ENCODE peak calls at places on chromosomes 11 and 22, in eight cellular contexts. K is stimulated activated CD8-positive, alpha-beta memory T cell treated with anti-CD3 and anti-CD28 coated beads, Interleukin-4, amount 100 ng/mL, for 24 hours; B is anterior cingulate cortex; S is iPS DF 19.7; U is fibroblast of lung; W is CD4-positive, alpha-beta T cell; T is NCI-H2029 treated with DMSO at 0.1 percent for 48 hours; F is Kasumi-1. J is an unnamed sample.

GRCh38 chr11:40134820-40135219 is 1324.6 kb downstream of the LRRC4C start:
- DNase-seq in F (no peak), S (no peak), B (no peak), W (no peak), U (peak), K (no peak), T (no peak), J (no peak)

GRCh38 chr22:50612168-50612714 is 11.6 kb downstream of the MAPK8IP2 start:
- DNase-seq in S (no peak), F (no peak), K (no peak), U (no peak), W (no peak), B (no peak), T (no peak), J (no peak)

GRCh38 chr11:613369-613968 is 2.3 kb downstream of the IRF7 start:
- DNase-seq in K (peak), S (no peak), F (peak), U (peak), T (no peak), B (no peak), W (peak), J (no peak)

GRCh38 chr11:41146326-41146725 is 313.1 kb downstream of the LRRC4C start:
- DNase-seq in W (no peak), S (no peak), U (no peak), F (no peak), K (no peak), T (no peak), B (no peak), J (no peak)

GRCh38 chr11:104095791-104096190 is 59.4 kb downstream of the DDI1 start:
- DNase-seq in F (no peak), B (no peak), W (no peak), U (no peak), S (no peak), T (no peak), K (no peak), J (no peak)

GRCh38 chr11:4932751-4933150 is 8.6 kb upstream of the OR51G1 start:
- DNase-seq in T (peak), F (no peak), B (no peak), W (no peak), U (no peak), K (no peak), S (no peak), J (no peak)

GRCh38 chr11:65445101-65445603 is 22.6 kb downstream of the NEAT1 start:
- DNase-seq in W (no peak), F (no peak), B (no peak), S (no peak), K (no peak), T (no peak), U (peak), J (no peak)

GRCh38 chr11:72015511-72016061 is 16.9 kb downstream of the IL18BP start:
- DNase-seq in F (peak), K (no peak), B (no peak), U (peak), W (no peak), S (no peak), T (no peak), J (peak)

GRCh38 chr11:72069787-72070251 is 10.5 kb downstream of the NUMA1 start:
- DNase-seq in T (peak), B (no peak), W (no peak), S (no peak), U (peak), K (no peak), F (no peak), J (no peak)

GRCh38 chr11:65356394-65356972 is 1.9 kb downstream of the TIGD3 start:
- DNase-seq in T (no peak), W (no peak), S (no peak), U (no peak), B (no peak), F (no peak), K (no peak), J (no peak)

GRCh38 chr22:43398246-43398645 is 13.6 kb upstream of the MPPED1 start:
- DNase-seq in W (no peak), S (no peak), B (no peak), K (no peak), F (no peak), U (no peak), T (no peak), J (no peak)

GRCh38 chr22:42862045-42862734 is 5.1 kb upstream of the ARFGAP3 start:
- DNase-seq in U (peak), W (no peak), F (no peak), B (no peak), S (no peak), T (no peak), K (no peak), J (no peak)

GRCh38 chr11:27427183-27427980 is 45.2 kb downstream of the LGR4 start:
- DNase-seq in U (peak), S (no peak), B (no peak), F (no peak), K (no peak), W (no peak), T (no peak), J (no peak)

GRCh38 chr22:47111626-47112373 is 349.4 kb downstream of the TBC1D22A start:
- DNase-seq in S (no peak), B (no peak), K (no peak), W (no peak), F (no peak), T (no peak), U (no peak), J (no peak)

GRCh38 chr22:44972363-44973083 is 37.3 kb downstream of the PHF21B start:
- DNase-seq in F (peak), T (peak), B (peak), K (no peak), W (no peak), S (no peak), U (peak), J (no peak)

GRCh38 chr11:75811485-75811884 is 3.5 kb upstream of the UVRAG start:
- DNase-seq in B (no peak), S (no peak), K (no peak), T (no peak), F (no peak), W (no peak), U (no peak), J (no peak)

GRCh38 chr11:104028476-104028875 is 8.0 kb upstream of the DDI1 start:
- DNase-seq in U (peak), T (no peak), B (no peak), F (no peak), K (no peak), W (no peak), S (no peak), J (no peak)

GRCh38 chr22:30010789-30011405 is 69.4 kb upstream of the HORMAD2 start:
- DNase-seq in W (no peak), K (no peak), F (no peak), U (no peak), T (no peak), B (no peak), S (no peak), J (no peak)

GRCh38 chr11:24516658-24517057 is 19.8 kb downstream of the LUZP2 start:
- DNase-seq in S (no peak), W (no peak), F (no peak), U (no peak), K (no peak), T (no peak), B (no peak), J (no peak)

GRCh38 chr11:3824714-3825472 is 15.9 kb downstream of the RHOG start:
- DNase-seq in U (peak), F (peak), W (peak), K (peak), B (no peak), S (peak), T (no peak), J (peak)

GRCh38 chr22:18998998-18999397 is 62.9 kb upstream of the PRODH start:
- DNase-seq in U (no peak), T (no peak), B (no peak), S (peak), W (no peak), K (no peak), F (no peak), J (peak)

GRCh38 chr11:35683728-35684339 is 21.3 kb downstream of the TRIM44 start:
- DNase-seq in F (no peak), W (no peak), K (no peak), S (no peak), U (no peak), B (no peak), T (no peak), J (no peak)

GRCh38 chr11:2209370-2209801 is 37.8 kb upstream of the TH start:
- DNase-seq in B (no peak), W (peak), K (no peak), U (no peak), F (no peak), S (no peak), T (no peak), J (no peak)

GRCh38 chr11:121563900-121564822 is 111.4 kb upstream of the SORL1-AS1 start:
- DNase-seq in K (no peak), T (peak), F (no peak), S (no peak), W (no peak), U (peak), B (no peak), J (no peak)

GRCh38 chr22:25067851-25068421 is 115.4 kb downstream of the KIAA1671 start:
- DNase-seq in B (peak), F (no peak), U (no peak), K (peak), W (peak), T (no peak), S (no peak), J (no peak)

GRCh38 chr22:19744350-19745006 is 16.1 kb upstream of the TBX1 start:
- DNase-seq in U (no peak), W (no peak), S (no peak), K (no peak), F (no peak), B (no peak), T (no peak), J (no peak)

GRCh38 chr11:45213316-45213665 is 66.9 kb downstream of the PRDM11 start:
- DNase-seq in S (no peak), F (no peak), U (no peak), W (no peak), B (no peak), K (no peak), T (no peak), J (no peak)

GRCh38 chr11:70742553-70743291 is 344.4 kb downstream of the CTTN start:
- DNase-seq in B (no peak), F (no peak), U (no peak), S (peak), T (no peak), W (no peak), K (no peak), J (peak)

GRCh38 chr22:50157976-50158375 is 12.6 kb upstream of the PANX2 start:
- DNase-seq in F (no peak), B (no peak), T (no peak), K (no peak), U (no peak), S (no peak), W (no peak), J (no peak)

GRCh38 chr11:58061813-58062212 is 31.1 kb downstream of the OR6Q1 start:
- DNase-seq in T (no peak), K (no peak), S (no peak), F (no peak), W (no peak), B (no peak), U (peak), J (no peak)

GRCh38 chr11:130315354-130315970 is 745 bp upstream of the ZBTB44 start:
- DNase-seq in U (no peak), T (no peak), B (no peak), W (peak), F (peak), S (no peak), K (peak), J (peak)

GRCh38 chr11:83054001-83054400 is 17.7 kb downstream of the RAB30 start:
- DNase-seq in B (no peak), S (no peak), W (no peak), K (no peak), U (no peak), T (peak), F (peak), J (no peak)

GRCh38 chr11:18527512-18527911 is 770 bp upstream of the TSG101 start:
- DNase-seq in U (peak), F (peak), T (no peak), B (no peak), K (no peak), W (no peak), S (no peak), J (no peak)